ENCODE peak calls at places on chromosomes 13 and 19, in seven cellular contexts. R is hepatic stellate cell; M is progenitor cell of endocrine pancreas; F is Kasumi-1; B is stimulated activated CD4-positive, alpha-beta T cell treated with anti-CD3 and anti-CD28 coated beads, Interleukin-1b, Interleukin-23, amount 100 ng/mL, for 1 hour; W is A172; K is AG09309. G is an unnamed sample.

GRCh38 chr13:31236211-31236786 is 36.5 kb downstream of the B3GLCT start:
- DNase-seq in M (no peak), K (peak), W (peak), F (peak), R (peak), B (no peak), G (no peak)

GRCh38 chr13:98352226-98352625 is 175.2 kb upstream of the RNF113B start:
- DNase-seq in R (no peak), M (no peak), B (no peak), W (no peak), F (no peak), K (no peak), G (no peak)

GRCh38 chr19:10796653-10797052 is 39.4 kb downstream of the TMED1 start:
- DNase-seq in B (no peak), W (no peak), F (no peak), M (no peak), K (no peak), R (no peak), G (no peak)

GRCh38 chr19:54475706-54476105 is 2.6 kb upstream of the CDC42EP5 start:
- DNase-seq in W (no peak), M (no peak), F (no peak), B (no peak), R (no peak), K (no peak), G (no peak)

GRCh38 chr19:28009696-28010095 is 1203.3 kb downstream of the UQCRFS1 start:
- DNase-seq in F (no peak), B (no peak), K (no peak), M (no peak), R (no peak), W (peak), G (no peak)

GRCh38 chr13:28161370-28161769 is 23.0 kb downstream of the PAN3 start:
- DNase-seq in B (no peak), F (no peak), M (no peak), K (no peak), R (no peak), W (peak), G (no peak)

GRCh38 chr13:40755082-40755755 is 15.8 kb downstream of the MRPS31 start:
- DNase-seq in K (no peak), M (no peak), W (no peak), F (no peak), R (no peak), B (no peak), G (no peak)

GRCh38 chr19:37594064-37594981 is at the start of the genes ZNF540 and ZNF571:
- DNase-seq in K (peak), B (peak), R (peak), W (peak), F (peak), M (peak), G (peak)

GRCh38 chr13:73158851-73159250 is 100.0 kb downstream of the KLF5 start:
- DNase-seq in B (no peak), R (no peak), W (peak), F (no peak), M (no peak), K (no peak), G (no peak)

GRCh38 chr13:50531917-50532899 is 311.3 kb downstream of the DLEU7 start:
- DNase-seq in F (peak), B (no peak), K (no peak), R (no peak), W (peak), M (no peak), G (no peak)

GRCh38 chr13:74325106-74325505 is 190.9 kb upstream of the KLF12 start:
- DNase-seq in R (no peak), F (no peak), W (peak), B (no peak), K (peak), M (no peak), G (no peak)

GRCh38 chr19:3123088-3123721 is 12.6 kb upstream of the GNA15 start:
- DNase-seq in R (no peak), M (no peak), F (no peak), B (no peak), K (no peak), W (no peak), G (no peak)

GRCh38 chr19:19860756-19861390 is 4.8 kb upstream of the ZNF253 start:
- DNase-seq in W (no peak), R (no peak), F (no peak), M (peak), B (peak), K (no peak), G (peak)

GRCh38 chr19:3801412-3802096 is 15.4 kb upstream of the MATK start:
- DNase-seq in M (no peak), B (no peak), W (no peak), K (no peak), R (no peak), F (no peak), G (peak)

GRCh38 chr13:113582841-113583631 is 1.5 kb upstream of the TFDP1 start:
- DNase-seq in B (no peak), K (no peak), R (no peak), M (no peak), W (no peak), F (no peak), G (peak)

GRCh38 chr13:37944476-37945442 is 75.2 kb upstream of the TRPC4 start:
- DNase-seq in K (no peak), F (no peak), M (no peak), R (no peak), W (no peak), B (no peak), G (no peak)

GRCh38 chr19:13400296-13400695 is 106.0 kb downstream of the CACNA1A start:
- DNase-seq in K (no peak), B (no peak), M (no peak), W (no peak), R (no peak), F (no peak), G (no peak)

GRCh38 chr13:42574435-42575311 is 721 bp downstream of the TNFSF11 start:
- DNase-seq in M (peak), B (peak), K (no peak), R (no peak), F (no peak), W (no peak), G (peak)